ENCODE peak calls at places on chromosome 22, in eight cellular contexts. One of them, this sample, is unnamed.

GRCh38 chr22:36907464-36907863 is 6.0 kb upstream of the CSF2RB start:
- DNase-seq in substantia nigra: no peak
- DNase-seq in HCEC 1CT: no peak
- DNase-seq in HFFc6: no peak
- DNase-seq in stomach: no peak
- DNase-seq in stimulated activated CD8-positive, alpha-beta memory T cell treated with anti-CD3 and anti-CD28 coated beads, Interleukin-12 subunit alpha, Interleukin-12 subunit beta, amount 100 ng/mL, for 1 hour: no peak
- DNase-seq in stimulated activated CD4-positive, alpha-beta T cell treated with anti-CD3 and anti-CD28 coated beads, Interleukin-2, amount 100 ng/mL, for 48 hours: no peak
- DNase-seq in kidney tubule cell: no peak
- DNase-seq in this sample: no peak

GRCh38 chr22:39577361-39577760 is 6.8 kb downstream of the CACNA1I start:
- DNase-seq in substantia nigra: no peak
- DNase-seq in HCEC 1CT: no peak
- DNase-seq in HFFc6: no peak
- DNase-seq in stomach: no peak
- DNase-seq in stimulated activated CD8-positive, alpha-beta memory T cell treated with anti-CD3 and anti-CD28 coated beads, Interleukin-12 subunit alpha, Interleukin-12 subunit beta, amount 100 ng/mL, for 1 hour: no peak
- DNase-seq in stimulated activated CD4-positive, alpha-beta T cell treated with anti-CD3 and anti-CD28 coated beads, Interleukin-2, amount 100 ng/mL, for 48 hours: no peak
- DNase-seq in kidney tubule cell: no peak
- DNase-seq in this sample: no peak

GRCh38 chr22:32995335-32995734 is 62.8 kb downstream of the SYN3 start:
- DNase-seq in substantia nigra: no peak
- DNase-seq in HCEC 1CT: no peak
- DNase-seq in HFFc6: no peak
- DNase-seq in stomach: no peak
- DNase-seq in stimulated activated CD8-positive, alpha-beta memory T cell treated with anti-CD3 and anti-CD28 coated beads, Interleukin-12 subunit alpha, Interleukin-12 subunit beta, amount 100 ng/mL, for 1 hour: no peak
- DNase-seq in stimulated activated CD4-positive, alpha-beta T cell treated with anti-CD3 and anti-CD28 coated beads, Interleukin-2, amount 100 ng/mL, for 48 hours: no peak
- DNase-seq in kidney tubule cell: no peak
- DNase-seq in this sample: no peak

GRCh38 chr22:50613291-50613981 is 12.8 kb downstream of the MAPK8IP2 start:
- DNase-seq in substantia nigra: no peak
- DNase-seq in HCEC 1CT: no peak
- DNase-seq in HFFc6: no peak
- DNase-seq in stomach: peak
- DNase-seq in stimulated activated CD8-positive, alpha-beta memory T cell treated with anti-CD3 and anti-CD28 coated beads, Interleukin-12 subunit alpha, Interleukin-12 subunit beta, amount 100 ng/mL, for 1 hour: no peak
- DNase-seq in stimulated activated CD4-positive, alpha-beta T cell treated with anti-CD3 and anti-CD28 coated beads, Interleukin-2, amount 100 ng/mL, for 48 hours: no peak
- DNase-seq in kidney tubule cell: no peak
- DNase-seq in this sample: no peak

GRCh38 chr22:29840498-29840897 is 2.4 kb upstream of the ASCC2 start:
- DNase-seq in substantia nigra: no peak
- DNase-seq in HCEC 1CT: peak
- DNase-seq in HFFc6: peak
- DNase-seq in stomach: no peak
- DNase-seq in stimulated activated CD8-positive, alpha-beta memory T cell treated with anti-CD3 and anti-CD28 coated beads, Interleukin-12 subunit alpha, Interleukin-12 subunit beta, amount 100 ng/mL, for 1 hour: no peak
- DNase-seq in stimulated activated CD4-positive, alpha-beta T cell treated with anti-CD3 and anti-CD28 coated beads, Interleukin-2, amount 100 ng/mL, for 48 hours: no peak
- DNase-seq in kidney tubule cell: no peak
- DNase-seq in this sample: no peak

GRCh38 chr22:20039683-20040325 is 18.9 kb downstream of the TANGO2 start:
- DNase-seq in substantia nigra: no peak
- DNase-seq in HCEC 1CT: no peak
- DNase-seq in HFFc6: no peak
- DNase-seq in stomach: no peak
- DNase-seq in stimulated activated CD8-positive, alpha-beta memory T cell treated with anti-CD3 and anti-CD28 coated beads, Interleukin-12 subunit alpha, Interleukin-12 subunit beta, amount 100 ng/mL, for 1 hour: no peak
- DNase-seq in stimulated activated CD4-positive, alpha-beta T cell treated with anti-CD3 and anti-CD28 coated beads, Interleukin-2, amount 100 ng/mL, for 48 hours: no peak
- DNase-seq in kidney tubule cell: no peak
- DNase-seq in this sample: no peak

GRCh38 chr22:46654426-46654825 is 34.2 kb downstream of the GRAMD4 start:
- DNase-seq in substantia nigra: no peak
- DNase-seq in HCEC 1CT: no peak
- DNase-seq in HFFc6: no peak
- DNase-seq in stomach: no peak
- DNase-seq in stimulated activated CD8-positive, alpha-beta memory T cell treated with anti-CD3 and anti-CD28 coated beads, Interleukin-12 subunit alpha, Interleukin-12 subunit beta, amount 100 ng/mL, for 1 hour: no peak
- DNase-seq in stimulated activated CD4-positive, alpha-beta T cell treated with anti-CD3 and anti-CD28 coated beads, Interleukin-2, amount 100 ng/mL, for 48 hours: no peak
- DNase-seq in kidney tubule cell: no peak
- DNase-seq in this sample: no peak

GRCh38 chr22:26610072-26610958 is 7.5 kb downstream of the CRYBB1 start:
- DNase-seq in substantia nigra: no peak
- DNase-seq in HCEC 1CT: peak
- DNase-seq in HFFc6: peak
- DNase-seq in stomach: peak
- DNase-seq in stimulated activated CD8-positive, alpha-beta memory T cell treated with anti-CD3 and anti-CD28 coated beads, Interleukin-12 subunit alpha, Interleukin-12 subunit beta, amount 100 ng/mL, for 1 hour: no peak
- DNase-seq in stimulated activated CD4-positive, alpha-beta T cell treated with anti-CD3 and anti-CD28 coated beads, Interleukin-2, amount 100 ng/mL, for 48 hours: peak
- DNase-seq in kidney tubule cell: no peak
- DNase-seq in this sample: peak

GRCh38 chr22:25013634-25014033 is 61.1 kb downstream of the KIAA1671 start:
- DNase-seq in substantia nigra: no peak
- DNase-seq in HCEC 1CT: no peak
- DNase-seq in HFFc6: peak
- DNase-seq in stomach: no peak
- DNase-seq in stimulated activated CD8-positive, alpha-beta memory T cell treated with anti-CD3 and anti-CD28 coated beads, Interleukin-12 subunit alpha, Interleukin-12 subunit beta, amount 100 ng/mL, for 1 hour: no peak
- DNase-seq in stimulated activated CD4-positive, alpha-beta T cell treated with anti-CD3 and anti-CD28 coated beads, Interleukin-2, amount 100 ng/mL, for 48 hours: no peak
- DNase-seq in kidney tubule cell: peak
- DNase-seq in this sample: no peak

GRCh38 chr22:49555526-49555925 is 272.1 kb downstream of the BRD1 start:
- DNase-seq in substantia nigra: no peak
- DNase-seq in HCEC 1CT: no peak
- DNase-seq in HFFc6: no peak
- DNase-seq in stomach: no peak
- DNase-seq in stimulated activated CD8-positive, alpha-beta memory T cell treated with anti-CD3 and anti-CD28 coated beads, Interleukin-12 subunit alpha, Interleukin-12 subunit beta, amount 100 ng/mL, for 1 hour: no peak
- DNase-seq in stimulated activated CD4-positive, alpha-beta T cell treated with anti-CD3 and anti-CD28 coated beads, Interleukin-2, amount 100 ng/mL, for 48 hours: no peak
- DNase-seq in kidney tubule cell: no peak
- DNase-seq in this sample: no peak